ENCODE peak calls at places on chromosomes 13 and 19, in five cellular contexts. One of them, this sample, is unnamed.

GRCh38 chr13:49063526-49063925 is 87.8 kb downstream of the FNDC3A start:
- DNase-seq in uterus: no peak
- DNase-seq in choroid plexus epithelial cell: no peak
- DNase-seq in PC-9: peak
- DNase-seq in A549: no peak
- DNase-seq in this sample: no peak

GRCh38 chr19:51607077-51607476 is 23.1 kb downstream of the SIGLEC5 start:
- DNase-seq in PC-9: no peak
- DNase-seq in A549: no peak
- DNase-seq in choroid plexus epithelial cell: no peak
- DNase-seq in uterus: no peak
- DNase-seq in this sample: no peak

GRCh38 chr13:88739192-88739591 is 1068.0 kb downstream of the SLITRK5 start:
- DNase-seq in choroid plexus epithelial cell: no peak
- DNase-seq in A549: no peak
- DNase-seq in PC-9: no peak
- DNase-seq in uterus: no peak
- DNase-seq in this sample: no peak

GRCh38 chr19:13985771-13986347 is 20.3 kb downstream of the RFX1 start:
- DNase-seq in uterus: no peak
- DNase-seq in choroid plexus epithelial cell: no peak
- DNase-seq in PC-9: no peak
- DNase-seq in A549: no peak
- DNase-seq in this sample: no peak

GRCh38 chr13:21986602-21987001 is 315.7 kb downstream of the FGF9 start:
- DNase-seq in A549: no peak
- DNase-seq in uterus: peak
- DNase-seq in PC-9: no peak
- DNase-seq in choroid plexus epithelial cell: no peak
- DNase-seq in this sample: no peak

GRCh38 chr13:94470126-94470525 is 9.4 kb downstream of the DCT start:
- DNase-seq in PC-9: no peak
- DNase-seq in uterus: no peak
- DNase-seq in choroid plexus epithelial cell: no peak
- DNase-seq in A549: no peak
- DNase-seq in this sample: no peak

GRCh38 chr19:16355293-16356043 is 30.8 kb downstream of the KLF2 start:
- DNase-seq in A549: no peak
- DNase-seq in choroid plexus epithelial cell: peak
- DNase-seq in uterus: peak
- DNase-seq in PC-9: no peak
- DNase-seq in this sample: no peak

GRCh38 chr13:67076378-67076777 is 153.8 kb downstream of the PCDH9 start:
- DNase-seq in A549: no peak
- DNase-seq in choroid plexus epithelial cell: peak
- DNase-seq in PC-9: no peak
- DNase-seq in uterus: no peak
- DNase-seq in this sample: no peak

GRCh38 chr19:4984448-4984990 is 15.6 kb downstream of the KDM4B start:
- DNase-seq in uterus: no peak
- DNase-seq in PC-9: no peak
- DNase-seq in choroid plexus epithelial cell: no peak
- DNase-seq in A549: no peak
- DNase-seq in this sample: no peak

GRCh38 chr19:51192689-51193088 is 32.2 kb upstream of the CD33 start:
- DNase-seq in A549: no peak
- DNase-seq in choroid plexus epithelial cell: no peak
- DNase-seq in uterus: no peak
- DNase-seq in PC-9: no peak
- DNase-seq in this sample: no peak

GRCh38 chr19:57720878-57721277 is 6.5 kb downstream of the ZNF671 start:
- DNase-seq in choroid plexus epithelial cell: peak
- DNase-seq in A549: no peak
- DNase-seq in PC-9: no peak
- DNase-seq in uterus: no peak
- DNase-seq in this sample: no peak

GRCh38 chr13:27043013-27043412 is 128.6 kb downstream of the USP12 start:
- DNase-seq in PC-9: peak
- DNase-seq in uterus: peak
- DNase-seq in A549: peak
- DNase-seq in choroid plexus epithelial cell: peak
- DNase-seq in this sample: no peak

GRCh38 chr19:14686411-14686810 is 3.4 kb upstream of the ZNF333 start:
- DNase-seq in choroid plexus epithelial cell: peak
- DNase-seq in A549: no peak
- DNase-seq in uterus: no peak
- DNase-seq in PC-9: no peak
- DNase-seq in this sample: peak

GRCh38 chr13:37277435-37278144 is 172.1 kb upstream of the CSNK1A1L start:
- DNase-seq in uterus: no peak
- DNase-seq in PC-9: no peak
- DNase-seq in A549: no peak
- DNase-seq in choroid plexus epithelial cell: peak
- DNase-seq in this sample: no peak

GRCh38 chr19:13938361-13939027 is at the start of gene PODNL1:
- DNase-seq in A549: no peak
- DNase-seq in uterus: no peak
- DNase-seq in choroid plexus epithelial cell: peak
- DNase-seq in PC-9: no peak
- DNase-seq in this sample: no peak

GRCh38 chr19:50522881-50523280 is 9.2 kb upstream of the ASPDH start:
- DNase-seq in A549: no peak
- DNase-seq in uterus: no peak
- DNase-seq in choroid plexus epithelial cell: no peak
- DNase-seq in PC-9: no peak
- DNase-seq in this sample: no peak

GRCh38 chr13:52348983-52349780 is 56.8 kb downstream of the THSD1 start:
- DNase-seq in A549: peak
- DNase-seq in PC-9: no peak
- DNase-seq in uterus: no peak
- DNase-seq in choroid plexus epithelial cell: peak
- DNase-seq in this sample: no peak

GRCh38 chr13:79128158-79128557 is 277.9 kb downstream of the RBM26 start:
- DNase-seq in uterus: no peak
- DNase-seq in PC-9: no peak
- DNase-seq in choroid plexus epithelial cell: peak
- DNase-seq in A549: no peak
- DNase-seq in this sample: no peak

GRCh38 chr13:46146898-46147297 is 35.1 kb downstream of the LCP1 start:
- DNase-seq in A549: no peak
- DNase-seq in uterus: no peak
- DNase-seq in choroid plexus epithelial cell: peak
- DNase-seq in PC-9: no peak
- DNase-seq in this sample: no peak

GRCh38 chr19:56671613-56671994 is at the start of gene ZNF835:
- DNase-seq in A549: no peak
- DNase-seq in uterus: peak
- DNase-seq in choroid plexus epithelial cell: peak
- DNase-seq in PC-9: no peak
- DNase-seq in this sample: no peak

GRCh38 chr19:30357580-30357954 is 14.6 kb upstream of the ZNF536 start:
- DNase-seq in uterus: no peak
- DNase-seq in choroid plexus epithelial cell: no peak
- DNase-seq in A549: no peak
- DNase-seq in PC-9: no peak
- DNase-seq in this sample: no peak

GRCh38 chr13:113029487-113030258 is 60.7 kb downstream of the MCF2L start:
- DNase-seq in choroid plexus epithelial cell: peak
- DNase-seq in A549: peak
- DNase-seq in uterus: no peak
- DNase-seq in PC-9: peak
- DNase-seq in this sample: no peak

GRCh38 chr19:40465025-40465780 is at the start of gene BLVRB:
- DNase-seq in choroid plexus epithelial cell: peak
- DNase-seq in PC-9: no peak
- DNase-seq in uterus: no peak
- DNase-seq in A549: no peak
- DNase-seq in this sample: no peak

GRCh38 chr13:30371649-30372265 is 50.5 kb upstream of the UBE2L5 start:
- DNase-seq in A549: no peak
- DNase-seq in choroid plexus epithelial cell: peak
- DNase-seq in uterus: no peak
- DNase-seq in PC-9: peak
- DNase-seq in this sample: peak

GRCh38 chr19:2072757-2073551 is 21.9 kb upstream of the MKNK2 start:
- DNase-seq in PC-9: no peak
- DNase-seq in uterus: no peak
- DNase-seq in A549: no peak
- DNase-seq in choroid plexus epithelial cell: no peak
- DNase-seq in this sample: no peak

GRCh38 chr13:89750371-89750770 is 1597.1 kb upstream of the MIR17HG start:
- DNase-seq in choroid plexus epithelial cell: peak
- DNase-seq in PC-9: no peak
- DNase-seq in A549: no peak
- DNase-seq in uterus: no peak
- DNase-seq in this sample: no peak

GRCh38 chr13:81395368-81395767 is 1054.4 kb upstream of the SPRY2 start:
- DNase-seq in A549: no peak
- DNase-seq in uterus: no peak
- DNase-seq in choroid plexus epithelial cell: peak
- DNase-seq in PC-9: no peak
- DNase-seq in this sample: no peak

GRCh38 chr19:50333737-50334617 is 4.8 kb upstream of the KCNC3 start:
- DNase-seq in A549: peak
- DNase-seq in uterus: peak
- DNase-seq in choroid plexus epithelial cell: no peak
- DNase-seq in PC-9: peak
- DNase-seq in this sample: no peak

DNA sequence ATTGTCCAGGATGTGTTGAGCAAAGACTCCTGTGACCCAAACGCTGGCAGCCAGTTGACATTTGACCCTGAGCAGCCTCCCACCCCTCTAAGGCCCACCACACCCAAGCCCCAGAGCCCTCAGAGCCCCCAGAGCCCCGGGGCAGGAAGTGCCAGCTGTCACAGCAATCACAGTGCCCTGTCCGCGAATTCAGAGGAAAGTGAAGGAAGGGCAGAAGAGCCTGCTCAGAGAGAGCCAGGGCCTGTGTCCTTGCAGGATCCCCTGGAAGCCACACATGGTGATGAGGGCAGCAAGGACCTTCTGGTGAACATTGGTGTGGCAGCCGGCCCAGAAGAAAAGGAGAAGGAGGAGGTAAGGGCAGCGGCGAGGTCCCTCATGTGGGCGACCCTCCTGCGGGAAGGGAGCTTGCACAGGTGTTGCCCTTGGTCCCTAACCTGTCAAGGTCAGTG is 63.7 kb downstream of the SPATA13 start:
- DNase-seq in choroid plexus epithelial cell: no peak
- DNase-seq in PC-9: no peak
- DNase-seq in uterus: no peak
- DNase-seq in A549: no peak
- DNase-seq in this sample: no peak
- H3K4me3 ChIP-seq in choroid plexus epithelial cell: no peak
- H3K4me3 ChIP-seq in PC-9: no peak
- H3K4me3 ChIP-seq in uterus: no peak
- H3K4me3 ChIP-seq in A549: no peak
- H3K4me3 ChIP-seq in this sample: no peak

GRCh38 chr19:29002336-29002735 is 210.6 kb downstream of the UQCRFS1 start:
- DNase-seq in PC-9: no peak
- DNase-seq in A549: no peak
- DNase-seq in uterus: no peak
- DNase-seq in choroid plexus epithelial cell: no peak
- DNase-seq in this sample: no peak
- H3K4me3 ChIP-seq in PC-9: no peak
- H3K4me3 ChIP-seq in A549: no peak
- H3K4me3 ChIP-seq in uterus: no peak
- H3K4me3 ChIP-seq in choroid plexus epithelial cell: no peak
- H3K4me3 ChIP-seq in this sample: no peak

GRCh38 chr19:41563847-41564514 is 12.0 kb upstream of the CEACAM21 start:
- DNase-seq in PC-9: no peak
- DNase-seq in A549: no peak
- DNase-seq in uterus: no peak
- DNase-seq in choroid plexus epithelial cell: no peak
- DNase-seq in this sample: no peak
- H3K4me3 ChIP-seq in PC-9: no peak
- H3K4me3 ChIP-seq in A549: no peak
- H3K4me3 ChIP-seq in uterus: no peak
- H3K4me3 ChIP-seq in choroid plexus epithelial cell: no peak
- H3K4me3 ChIP-seq in this sample: no peak

GRCh38 chr19:53991224-53992113 is at the start of gene CACNG6:
- DNase-seq in uterus: no peak
- DNase-seq in A549: peak
- DNase-seq in PC-9: peak
- DNase-seq in choroid plexus epithelial cell: no peak
- DNase-seq in this sample: no peak
- H3K4me3 ChIP-seq in uterus: no peak
- H3K4me3 ChIP-seq in A549: peak
- H3K4me3 ChIP-seq in PC-9: peak
- H3K4me3 ChIP-seq in choroid plexus epithelial cell: peak
- H3K4me3 ChIP-seq in this sample: no peak

GRCh38 chr19:47891923-47892666 is 6.0 kb upstream of the SULT2A1 start:
- DNase-seq in PC-9: no peak
- DNase-seq in A549: no peak
- DNase-seq in choroid plexus epithelial cell: peak
- DNase-seq in uterus: no peak
- DNase-seq in this sample: no peak

GRCh38 chr19:47890865-47891621 is 4.9 kb upstream of the SULT2A1 start:
- DNase-seq in PC-9: no peak
- DNase-seq in choroid plexus epithelial cell: no peak
- DNase-seq in A549: no peak
- DNase-seq in uterus: no peak
- DNase-seq in this sample: no peak

GRCh38 chr19:47896019-47896418 is 9.9 kb upstream of the SULT2A1 start:
- DNase-seq in uterus: no peak
- DNase-seq in A549: no peak
- DNase-seq in PC-9: no peak
- DNase-seq in choroid plexus epithelial cell: no peak
- DNase-seq in this sample: no peak

GRCh38 chr19:47895165-47895782 is 9.2 kb upstream of the SULT2A1 start:
- DNase-seq in choroid plexus epithelial cell: no peak
- DNase-seq in uterus: no peak
- DNase-seq in PC-9: no peak
- DNase-seq in A549: no peak
- DNase-seq in this sample: no peak

GRCh38 chr19:47891622-47891922 is 5.5 kb upstream of the SULT2A1 start:
- DNase-seq in uterus: no peak
- DNase-seq in A549: no peak
- DNase-seq in choroid plexus epithelial cell: no peak
- DNase-seq in PC-9: no peak
- DNase-seq in this sample: no peak
- H3K4me3 ChIP-seq in uterus: no peak
- H3K4me3 ChIP-seq in A549: no peak
- H3K4me3 ChIP-seq in choroid plexus epithelial cell: no peak
- H3K4me3 ChIP-seq in PC-9: no peak
- H3K4me3 ChIP-seq in this sample: no peak

GRCh38 chr19:11168568-11168967 is 13.0 kb upstream of the SPC24 start:
- DNase-seq in choroid plexus epithelial cell: peak
- DNase-seq in A549: peak
- DNase-seq in PC-9: peak
- DNase-seq in uterus: no peak
- DNase-seq in this sample: no peak

GRCh38 chr19:11166281-11167142 is 10.9 kb upstream of the SPC24 start:
- DNase-seq in A549: no peak
- DNase-seq in PC-9: no peak
- DNase-seq in choroid plexus epithelial cell: no peak
- DNase-seq in uterus: peak
- DNase-seq in this sample: no peak

GRCh38 chr19:11164278-11164677 is 8.7 kb upstream of the SPC24 start:
- DNase-seq in uterus: no peak
- DNase-seq in A549: no peak
- DNase-seq in choroid plexus epithelial cell: no peak
- DNase-seq in PC-9: no peak
- DNase-seq in this sample: no peak

GRCh38 chr19:11164879-11165406 is 9.4 kb upstream of the SPC24 start:
- DNase-seq in A549: no peak
- DNase-seq in choroid plexus epithelial cell: peak
- DNase-seq in PC-9: no peak
- DNase-seq in uterus: peak
- DNase-seq in this sample: no peak

GRCh38 chr19:11165486-11166030 is 10.0 kb upstream of the SPC24 start:
- DNase-seq in PC-9: no peak
- DNase-seq in uterus: no peak
- DNase-seq in choroid plexus epithelial cell: no peak
- DNase-seq in A549: no peak
- DNase-seq in this sample: no peak
- H3K4me3 ChIP-seq in PC-9: no peak
- H3K4me3 ChIP-seq in uterus: no peak
- H3K4me3 ChIP-seq in choroid plexus epithelial cell: no peak
- H3K4me3 ChIP-seq in A549: no peak
- H3K4me3 ChIP-seq in this sample: no peak

This sample was measured in Jurkat, Clone E6-1.